ENCODE peak calls at places on chromosomes 12 and 14, in nine cellular contexts. One of them, this sample, is unnamed. For H3K36me3 and H3K4me1, the result is how much of the 10 kb centered on the place peaks cover.

GRCh38 chr14:59761851-59762250 is 108.7 kb downstream of the RTN1 start:
- DNase-seq in pancreas: no peak
- DNase-seq in stomach: no peak
- DNase-seq in mesendoderm: no peak
- DNase-seq in lung: no peak
- DNase-seq in MM.1S: no peak
- DNase-seq in cardiac muscle cell: no peak
- DNase-seq in mucosa of descending colon: no peak
- DNase-seq in left lung: no peak
- DNase-seq in this sample: no peak

GRCh38 chr14:89365071-89365801 is 51.8 kb downstream of the FOXN3 start:
- DNase-seq in pancreas: no peak
- DNase-seq in stomach: peak
- DNase-seq in mesendoderm: no peak
- DNase-seq in lung: peak
- DNase-seq in MM.1S: peak
- DNase-seq in cardiac muscle cell: peak
- DNase-seq in mucosa of descending colon: no peak
- DNase-seq in left lung: peak
- DNase-seq in this sample: peak

GRCh38 chr14:42307239-42307825 is 700.7 kb downstream of the LRFN5 start:
- DNase-seq in pancreas: no peak
- DNase-seq in stomach: no peak
- DNase-seq in mesendoderm: peak
- DNase-seq in lung: no peak
- DNase-seq in MM.1S: no peak
- DNase-seq in cardiac muscle cell: no peak
- DNase-seq in mucosa of descending colon: no peak
- DNase-seq in left lung: no peak
- DNase-seq in this sample: no peak

GRCh38 chr12:53213348-53213747 is 6.3 kb upstream of the ITGB7 start:
- DNase-seq in pancreas: peak
- DNase-seq in stomach: peak
- DNase-seq in mesendoderm: peak
- DNase-seq in lung: peak
- DNase-seq in MM.1S: peak
- DNase-seq in cardiac muscle cell: peak
- DNase-seq in mucosa of descending colon: peak
- DNase-seq in left lung: peak
- DNase-seq in this sample: peak

GRCh38 chr14:55303646-55304277 is 32.5 kb downstream of the FBXO34 start:
- DNase-seq in pancreas: no peak
- DNase-seq in stomach: no peak
- DNase-seq in mesendoderm: no peak
- DNase-seq in lung: no peak
- DNase-seq in MM.1S: no peak
- DNase-seq in cardiac muscle cell: peak
- DNase-seq in mucosa of descending colon: no peak
- DNase-seq in left lung: no peak
- DNase-seq in this sample: no peak

GRCh38 chr14:58299665-58300202 is 1.4 kb downstream of the ARID4A start:
- DNase-seq in pancreas: no peak
- DNase-seq in stomach: no peak
- DNase-seq in mesendoderm: peak
- DNase-seq in lung: no peak
- DNase-seq in MM.1S: no peak
- DNase-seq in cardiac muscle cell: peak
- DNase-seq in mucosa of descending colon: no peak
- DNase-seq in left lung: no peak
- DNase-seq in this sample: no peak

GRCh38 chr14:77409131-77409533 is 14.2 kb downstream of the NOXRED1 start:
- DNase-seq in pancreas: no peak
- DNase-seq in stomach: no peak
- DNase-seq in mesendoderm: peak
- DNase-seq in lung: no peak
- DNase-seq in MM.1S: no peak
- DNase-seq in cardiac muscle cell: peak
- DNase-seq in mucosa of descending colon: no peak
- DNase-seq in left lung: no peak
- DNase-seq in this sample: no peak

GRCh38 chr12:94277426-94278000 is 129.1 kb downstream of the PLXNC1 start:
- DNase-seq in pancreas: no peak
- DNase-seq in stomach: no peak
- DNase-seq in mesendoderm: no peak
- DNase-seq in lung: no peak
- DNase-seq in MM.1S: no peak
- DNase-seq in cardiac muscle cell: peak
- DNase-seq in mucosa of descending colon: no peak
- DNase-seq in left lung: no peak
- DNase-seq in this sample: no peak

GRCh38 chr12:110176745-110177144 is 52.6 kb downstream of the IFT81 start:
- DNase-seq in pancreas: no peak
- DNase-seq in stomach: no peak
- DNase-seq in mesendoderm: no peak
- DNase-seq in lung: no peak
- DNase-seq in MM.1S: no peak
- DNase-seq in cardiac muscle cell: peak
- DNase-seq in mucosa of descending colon: no peak
- DNase-seq in left lung: no peak
- DNase-seq in this sample: no peak

GRCh38 chr14:29536886-29537511 is 390.6 kb downstream of the PRKD1 start:
- DNase-seq in pancreas: no peak
- DNase-seq in stomach: no peak
- DNase-seq in mesendoderm: no peak
- DNase-seq in lung: no peak
- DNase-seq in MM.1S: peak
- DNase-seq in cardiac muscle cell: peak
- DNase-seq in mucosa of descending colon: no peak
- DNase-seq in left lung: no peak
- DNase-seq in this sample: no peak

GRCh38 chr14:99513183-99513694 is 32.0 kb downstream of the CCNK start:
- DNase-seq in pancreas: peak
- DNase-seq in stomach: no peak
- DNase-seq in mesendoderm: no peak
- DNase-seq in lung: no peak
- DNase-seq in MM.1S: no peak
- DNase-seq in cardiac muscle cell: no peak
- DNase-seq in mucosa of descending colon: no peak
- DNase-seq in left lung: no peak
- DNase-seq in this sample: no peak

GRCh38 chr14:99511421-99512109 is 30.4 kb downstream of the CCNK start:
- DNase-seq in pancreas: no peak
- DNase-seq in stomach: no peak
- DNase-seq in mesendoderm: no peak
- DNase-seq in lung: no peak
- DNase-seq in MM.1S: no peak
- DNase-seq in cardiac muscle cell: no peak
- DNase-seq in mucosa of descending colon: no peak
- DNase-seq in left lung: no peak
- DNase-seq in this sample: no peak

GRCh38 chr14:99510556-99511139 is 29.4 kb downstream of the CCNK start:
- DNase-seq in pancreas: peak
- DNase-seq in stomach: no peak
- DNase-seq in mesendoderm: no peak
- DNase-seq in lung: no peak
- DNase-seq in MM.1S: no peak
- DNase-seq in cardiac muscle cell: no peak
- DNase-seq in mucosa of descending colon: no peak
- DNase-seq in left lung: no peak
- DNase-seq in this sample: no peak

GRCh38 chr14:99512571-99513182 is 31.5 kb downstream of the CCNK start:
- DNase-seq in pancreas: no peak
- DNase-seq in stomach: no peak
- DNase-seq in mesendoderm: no peak
- DNase-seq in lung: no peak
- DNase-seq in MM.1S: no peak
- DNase-seq in cardiac muscle cell: no peak
- DNase-seq in mucosa of descending colon: no peak
- DNase-seq in left lung: no peak
- DNase-seq in this sample: no peak

DNA sequence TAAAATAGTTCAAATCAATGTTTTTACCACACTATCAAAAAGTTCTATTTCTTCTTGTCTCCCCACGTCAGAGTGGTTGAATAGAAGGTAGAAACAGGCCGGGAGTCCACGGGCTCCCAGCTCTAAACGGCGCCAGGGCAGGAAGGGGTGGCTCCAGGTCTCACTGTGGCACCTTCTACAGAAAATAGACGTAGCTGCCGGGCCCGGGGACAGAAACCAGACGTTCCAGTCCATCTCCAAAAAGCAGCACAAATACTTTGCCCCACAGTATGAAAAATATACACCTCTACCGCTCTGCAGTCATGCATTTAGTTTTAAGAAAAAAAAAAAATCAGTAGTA is 30.9 kb downstream of the CCNK start:
- DNase-seq in pancreas: no peak
- DNase-seq in stomach: no peak
- DNase-seq in mesendoderm: no peak
- DNase-seq in lung: no peak
- DNase-seq in MM.1S: no peak
- DNase-seq in cardiac muscle cell: no peak
- DNase-seq in mucosa of descending colon: no peak
- DNase-seq in left lung: no peak
- DNase-seq in this sample: no peak
- H3K36me3 ChIP-seq in pancreas: under half
- H3K36me3 ChIP-seq in stomach: half or more
- H3K36me3 ChIP-seq in mesendoderm: under half
- H3K36me3 ChIP-seq in lung: under half
- H3K36me3 ChIP-seq in MM.1S: under half
- H3K36me3 ChIP-seq in cardiac muscle cell: under half
- H3K36me3 ChIP-seq in mucosa of descending colon: under half
- H3K36me3 ChIP-seq in left lung: half or more
- H3K36me3 ChIP-seq in this sample: under half

DNA sequence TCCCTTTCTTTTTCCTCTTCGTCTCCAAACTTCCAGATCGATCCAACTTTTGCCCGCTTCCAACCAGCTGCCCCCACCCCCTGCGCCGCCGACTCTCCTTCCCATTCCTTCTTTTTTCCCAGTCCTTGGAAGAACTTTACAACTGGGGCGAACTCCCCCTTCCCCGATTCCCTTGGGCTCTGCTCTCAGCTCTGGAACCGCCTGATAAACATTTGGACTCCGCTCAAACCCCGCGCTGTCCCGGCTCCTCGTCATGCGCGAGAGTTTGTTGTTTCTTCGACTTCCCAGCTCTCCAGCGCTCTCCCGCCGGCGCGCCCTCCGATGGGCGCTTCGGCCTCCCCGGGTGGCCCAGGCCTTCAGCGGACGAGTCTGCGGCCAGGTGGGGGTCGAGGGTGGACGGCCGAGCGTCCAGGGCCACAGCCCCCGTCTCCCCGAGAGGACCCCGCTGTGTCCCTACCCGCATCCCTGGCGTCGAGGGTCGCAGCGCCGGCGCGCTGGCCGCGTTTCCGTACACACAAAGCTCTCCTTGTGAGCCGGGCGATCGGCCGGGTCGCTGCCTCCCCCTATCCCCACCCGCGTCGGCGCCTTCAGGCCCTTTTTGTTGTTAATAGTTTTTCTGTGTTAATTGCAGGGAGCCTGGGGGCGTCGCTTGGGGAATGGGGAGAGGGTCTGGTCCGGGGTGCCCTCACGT is 819 bp downstream of the MMP14 start:
- DNase-seq in pancreas: peak
- DNase-seq in stomach: peak
- DNase-seq in mesendoderm: peak
- DNase-seq in lung: no peak
- DNase-seq in MM.1S: no peak
- DNase-seq in cardiac muscle cell: peak
- DNase-seq in mucosa of descending colon: peak
- DNase-seq in left lung: peak
- DNase-seq in this sample: no peak
- H3K4me1 ChIP-seq in pancreas: under half
- H3K4me1 ChIP-seq in stomach: under half
- H3K4me1 ChIP-seq in mesendoderm: under half
- H3K4me1 ChIP-seq in lung: under half
- H3K4me1 ChIP-seq in MM.1S: under half
- H3K4me1 ChIP-seq in cardiac muscle cell: under half
- H3K4me1 ChIP-seq in mucosa of descending colon: under half
- H3K4me1 ChIP-seq in left lung: under half
- H3K4me1 ChIP-seq in this sample: under half

GRCh38 chr14:91333640-91334039 is 84.0 kb downstream of the CCDC88C start:
- DNase-seq in pancreas: no peak
- DNase-seq in stomach: no peak
- DNase-seq in mesendoderm: no peak
- DNase-seq in lung: no peak
- DNase-seq in MM.1S: peak
- DNase-seq in cardiac muscle cell: no peak
- DNase-seq in mucosa of descending colon: no peak
- DNase-seq in left lung: no peak
- DNase-seq in this sample: no peak
- H3K36me3 ChIP-seq in pancreas: under half
- H3K36me3 ChIP-seq in stomach: under half
- H3K36me3 ChIP-seq in mesendoderm: under half
- H3K36me3 ChIP-seq in lung: under half
- H3K36me3 ChIP-seq in MM.1S: under half
- H3K36me3 ChIP-seq in cardiac muscle cell: under half
- H3K36me3 ChIP-seq in mucosa of descending colon: under half
- H3K36me3 ChIP-seq in left lung: under half
- H3K36me3 ChIP-seq in this sample: under half

GRCh38 chr14:100711493-100711892 is 15.2 kb upstream of the DLK1 start:
- DNase-seq in pancreas: peak
- DNase-seq in stomach: no peak
- DNase-seq in mesendoderm: no peak
- DNase-seq in lung: no peak
- DNase-seq in MM.1S: no peak
- DNase-seq in cardiac muscle cell: no peak
- DNase-seq in mucosa of descending colon: no peak
- DNase-seq in left lung: no peak
- DNase-seq in this sample: no peak

GRCh38 chr14:100713720-100714119 is 13.0 kb upstream of the DLK1 start:
- DNase-seq in pancreas: no peak
- DNase-seq in stomach: no peak
- DNase-seq in mesendoderm: no peak
- DNase-seq in lung: no peak
- DNase-seq in MM.1S: no peak
- DNase-seq in cardiac muscle cell: no peak
- DNase-seq in mucosa of descending colon: no peak
- DNase-seq in left lung: no peak
- DNase-seq in this sample: no peak

GRCh38 chr14:100714205-100714781 is 12.4 kb upstream of the DLK1 start:
- DNase-seq in pancreas: no peak
- DNase-seq in stomach: no peak
- DNase-seq in mesendoderm: no peak
- DNase-seq in lung: no peak
- DNase-seq in MM.1S: no peak
- DNase-seq in cardiac muscle cell: no peak
- DNase-seq in mucosa of descending colon: no peak
- DNase-seq in left lung: no peak
- DNase-seq in this sample: no peak

GRCh38 chr14:100711117-100711462 is 15.6 kb upstream of the DLK1 start:
- DNase-seq in pancreas: peak
- DNase-seq in stomach: no peak
- DNase-seq in mesendoderm: no peak
- DNase-seq in lung: no peak
- DNase-seq in MM.1S: no peak
- DNase-seq in cardiac muscle cell: no peak
- DNase-seq in mucosa of descending colon: no peak
- DNase-seq in left lung: no peak
- DNase-seq in this sample: no peak

DNA sequence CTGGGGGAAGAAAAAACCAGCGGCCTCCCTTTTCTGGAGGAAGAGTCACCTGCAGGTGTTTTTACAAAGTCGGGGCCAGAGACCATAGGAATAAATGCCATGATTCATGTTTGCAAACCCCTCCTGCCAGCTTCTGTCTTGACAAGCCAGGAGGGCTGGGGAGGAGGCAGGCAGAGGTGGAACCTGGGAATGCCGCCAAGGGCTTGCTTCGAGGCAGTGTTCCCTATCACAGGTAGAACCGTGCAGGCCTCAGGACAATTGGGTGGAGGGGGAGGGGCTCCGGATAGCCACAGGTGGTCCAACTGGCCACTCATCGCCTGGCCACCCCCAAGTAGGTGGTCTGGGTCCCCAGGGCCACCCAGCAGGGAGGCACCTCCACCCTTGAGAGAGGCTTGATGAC is 14.2 kb upstream of the DLK1 start:
- DNase-seq in pancreas: peak
- DNase-seq in stomach: peak
- DNase-seq in mesendoderm: no peak
- DNase-seq in lung: no peak
- DNase-seq in MM.1S: no peak
- DNase-seq in cardiac muscle cell: no peak
- DNase-seq in mucosa of descending colon: no peak
- DNase-seq in left lung: no peak
- DNase-seq in this sample: no peak
- H3K4me1 ChIP-seq in pancreas: under half
- H3K4me1 ChIP-seq in stomach: under half
- H3K4me1 ChIP-seq in mesendoderm: under half
- H3K4me1 ChIP-seq in lung: under half
- H3K4me1 ChIP-seq in MM.1S: under half
- H3K4me1 ChIP-seq in cardiac muscle cell: under half
- H3K4me1 ChIP-seq in mucosa of descending colon: under half
- H3K4me1 ChIP-seq in left lung: under half
- H3K4me1 ChIP-seq in this sample: under half